ENCODE peak calls at places on chromosomes 2 and 18, in six cellular contexts. R is 8988T; C is EL; S is stimulated activated CD4-positive, alpha-beta T cell treated with anti-CD3 and anti-CD28 coated beads, TNF-alpha, amount 100 ng/mL, for 4 hours; N is non-pigmented ciliary epithelial cell; B is Caki2. J is an unnamed sample.

GRCh38 chr2:23394700-23395099 is 9.7 kb downstream of the KLHL29 start:
- DNase-seq in R (no peak), C (no peak), S (no peak), N (no peak), B (no peak), J (no peak)

GRCh38 chr2:84989422-84989821 is 18.5 kb downstream of the KCMF1 start:
- DNase-seq in R (no peak), C (no peak), S (no peak), N (no peak), B (peak; percentile 36), J (no peak)

GRCh38 chr2:190380962-190381412 is 27.2 kb upstream of the MFSD6 start:
- DNase-seq in R (no peak), C (no peak), S (no peak), N (no peak), B (no peak), J (no peak)

GRCh38 chr18:26458526-26459232 is 89.7 kb downstream of the KCTD1 start:
- DNase-seq in R (no peak), C (peak; percentile 72), S (no peak), N (no peak), B (no peak), J (no peak)

GRCh38 chr2:3643371-3644245 is 14.4 kb upstream of the ALLC start:
- DNase-seq in R (no peak), C (no peak), S (no peak), N (no peak), B (no peak), J (no peak)

GRCh38 chr18:13570856-13571495 is 155.4 kb downstream of the FAM210A start:
- DNase-seq in R (no peak), C (no peak), S (no peak), N (no peak), B (no peak), J (no peak)

GRCh38 chr18:44130365-44130942 is 550.2 kb upstream of the SETBP1 start:
- DNase-seq in R (no peak), C (peak; percentile 23), S (no peak), N (no peak), B (peak; percentile 13), J (peak; percentile 27)

GRCh38 chr2:230582851-230583283 is 129.8 kb upstream of the CAB39 start:
- DNase-seq in R (no peak), C (peak; percentile 75), S (no peak), N (peak; percentile 30), B (no peak), J (no peak)

GRCh38 chr18:33115476-33115875 is 325.0 kb downstream of the CCDC178 start:
- DNase-seq in R (no peak), C (no peak), S (no peak), N (no peak), B (no peak), J (no peak)